ENCODE peak calls at places on chromosomes 13 and 19, in eight cellular contexts. S is RPMI7951, Y is posterior cingulate gyrus, Z is WTC11, B is RWPE1, R is T-helper 2 cell, U is NCI-H2171, C is mucosa of gallbladder. D is an unnamed sample.

GRCh38 chr13:80727321-80727975 is 386.5 kb upstream of the SPRY2 start:
- DNase-seq in S (no peak), Y (no peak), Z (no peak), B (no peak), R (no peak), U (no peak), C (no peak), D (no peak)

GRCh38 chr13:60583911-60584753 is 187.1 kb downstream of the TDRD3 start:
- DNase-seq in S (peak), Y (no peak), Z (peak), B (no peak), R (no peak), U (no peak), C (no peak), D (peak)

GRCh38 chr19:50705422-50706019 is 14.1 kb downstream of the SHANK1 start:
- DNase-seq in S (peak), Y (no peak), Z (peak), B (peak), R (no peak), U (peak), C (no peak), D (peak)

GRCh38 chr19:31980851-31981250 is 364.6 kb upstream of the ZNF507 start:
- DNase-seq in S (no peak), Y (no peak), Z (no peak), B (no peak), R (no peak), U (no peak), C (no peak), D (no peak)

GRCh38 chr13:32330438-32330837 is 15.1 kb downstream of the BRCA2 start:
- DNase-seq in S (peak), Y (no peak), Z (no peak), B (peak), R (no peak), U (no peak), C (no peak), D (no peak)

GRCh38 chr13:27466513-27466912 is 16.1 kb upstream of the MTIF3 start:
- DNase-seq in S (peak), Y (no peak), Z (no peak), B (no peak), R (no peak), U (no peak), C (peak), D (no peak)

GRCh38 chr13:88103824-88104223 is 432.7 kb downstream of the SLITRK5 start:
- DNase-seq in S (peak), Y (no peak), Z (no peak), B (no peak), R (no peak), U (no peak), C (no peak), D (no peak)

GRCh38 chr19:49333426-49334288 is 1.5 kb upstream of the CD37 start:
- DNase-seq in S (no peak), Y (no peak), Z (no peak), B (no peak), R (peak), U (no peak), C (no peak), D (peak)

GRCh38 chr19:49407482-49408015 is 15.7 kb downstream of the PTH2 start:
- DNase-seq in S (no peak), Y (no peak), Z (no peak), B (no peak), R (no peak), U (no peak), C (no peak), D (no peak)

GRCh38 chr19:373391-374182 is 29.0 kb upstream of the MIER2 start:
- DNase-seq in S (no peak), Y (no peak), Z (no peak), B (no peak), R (no peak), U (no peak), C (no peak), D (no peak)

GRCh38 chr13:110607675-110608224 is 7.6 kb upstream of the NAXD start:
- DNase-seq in S (no peak), Y (no peak), Z (no peak), B (no peak), R (no peak), U (no peak), C (no peak), D (no peak)

D was measured in H9.